ENCODE peak calls at places on chromosome 3, in ten cellular contexts. X, Q, C, K, U, M, D, L, P and H are unnamed samples.

GRCh38 chr3:60225848-60226247 is 1025.4 kb downstream of the FHIT start:
- DNase-seq in Q (no peak), M (no peak), D (no peak), X (no peak), U (no peak), L (no peak), P (no peak), C (no peak), K (no peak), H (no peak)

GRCh38 chr3:139774570-139775302 is 97.0 kb upstream of the NMNAT3 start:
- DNase-seq in L (peak), C (no peak), U (no peak), D (no peak), Q (no peak), P (no peak), X (peak), K (no peak), M (peak), H (no peak)

GRCh38 chr3:45534580-45535080 is 59.9 kb upstream of the LIMD1 start:
- DNase-seq in U (no peak), D (no peak), M (no peak), Q (no peak), L (no peak), X (no peak), K (no peak), C (no peak), P (no peak), H (no peak)

GRCh38 chr3:114758828-114759709 is 388.0 kb downstream of the ZBTB20 start:
- DNase-seq in M (no peak), K (no peak), D (no peak), Q (no peak), P (no peak), L (peak), U (no peak), X (peak), C (no peak), H (no peak)

GRCh38 chr3:47856669-47857068 is 53.7 kb downstream of the DHX30 start:
- DNase-seq in K (no peak), L (no peak), X (no peak), D (no peak), M (no peak), Q (no peak), U (no peak), C (no peak), P (peak), H (no peak)

GRCh38 chr3:119891944-119892721 is 110.2 kb downstream of the NR1I2 start:
- DNase-seq in D (peak), X (peak), P (no peak), L (peak), U (peak), C (no peak), K (peak), M (peak), Q (peak), H (peak)

GRCh38 chr3:122678496-122678895 is 2.1 kb upstream of the PARP14 start:
- DNase-seq in L (no peak), C (no peak), D (no peak), P (no peak), Q (no peak), K (no peak), X (no peak), U (no peak), M (no peak), H (no peak)

GRCh38 chr3:190911382-190911781 is 48.9 kb upstream of the GMNC start:
- DNase-seq in K (no peak), Q (no peak), M (no peak), U (no peak), P (no peak), X (peak), C (no peak), D (no peak), L (peak), H (no peak)

GRCh38 chr3:23648965-23649328 is 156.8 kb upstream of the UBE2E1 start:
- DNase-seq in X (no peak), U (no peak), Q (no peak), M (no peak), K (no peak), D (no peak), C (no peak), P (no peak), L (no peak), H (no peak)

GRCh38 chr3:44649709-44650108 is 1.2 kb downstream of the ZNF35 start:
- DNase-seq in C (no peak), M (no peak), D (no peak), L (no peak), X (no peak), Q (no peak), K (no peak), U (no peak), P (no peak), H (no peak)

GRCh38 chr3:15220661-15221060 is 14.6 kb downstream of the CAPN7 start:
- DNase-seq in U (no peak), P (no peak), C (no peak), Q (no peak), M (no peak), L (no peak), K (no peak), X (no peak), D (no peak), H (no peak)

GRCh38 chr3:157064402-157064801 is 95.5 kb downstream of the CCNL1 start:
- DNase-seq in K (no peak), U (no peak), C (no peak), L (no peak), Q (no peak), P (no peak), D (no peak), X (no peak), M (no peak), H (no peak)

GRCh38 chr3:189276481-189277190 is 104.9 kb downstream of the TPRG1 start:
- DNase-seq in M (no peak), L (peak), U (no peak), X (peak), P (no peak), K (no peak), Q (no peak), C (no peak), D (no peak), H (no peak)

GRCh38 chr3:43006825-43007224 is 27.7 kb downstream of the GASK1A start:
- DNase-seq in L (no peak), Q (no peak), M (no peak), P (no peak), K (no peak), D (no peak), U (no peak), X (no peak), C (no peak), H (no peak)

GRCh38 chr3:125240496-125240895 is 27.9 kb upstream of the SLC12A8 start:
- DNase-seq in K (no peak), C (no peak), D (no peak), L (peak), Q (no peak), P (no peak), M (no peak), X (no peak), U (no peak), H (no peak)

GRCh38 chr3:150078983-150079739 is 108.5 kb upstream of the PFN2 start:
- DNase-seq in X (peak), U (no peak), C (no peak), K (no peak), L (peak), D (no peak), M (peak), P (no peak), Q (no peak), H (no peak)

GRCh38 chr3:25294406-25294805 is 133.7 kb upstream of the RARB start:
- DNase-seq in K (no peak), P (no peak), L (no peak), Q (no peak), D (no peak), U (no peak), C (no peak), M (no peak), X (no peak), H (no peak)

GRCh38 chr3:157335677-157336076 is 101.0 kb upstream of the PTX3 start:
- DNase-seq in M (peak), L (peak), K (no peak), D (no peak), Q (no peak), X (peak), U (peak), P (no peak), C (no peak), H (no peak)

GRCh38 chr3:9168230-9168629 is 81.2 kb downstream of the SRGAP3 start:
- DNase-seq in K (no peak), P (peak), Q (no peak), X (no peak), D (no peak), L (no peak), M (no peak), C (no peak), U (no peak), H (peak)

GRCh38 chr3:101676765-101677435 is at the start of gene ZBTB11:
- DNase-seq in C (peak), M (peak), D (peak), U (peak), K (peak), L (peak), Q (peak), P (peak), X (peak), H (peak)

GRCh38 chr3:3069723-3070122 is 40.5 kb downstream of the IL5RA start:
- DNase-seq in K (no peak), D (no peak), U (no peak), P (no peak), L (peak), M (no peak), Q (no peak), X (no peak), C (no peak), H (no peak)

GRCh38 chr3:67415504-67415903 is 238.9 kb downstream of the SUCLG2 start:
- DNase-seq in L (no peak), C (no peak), K (no peak), Q (no peak), M (no peak), U (no peak), P (no peak), X (peak), D (no peak), H (no peak)
- TF ChIP-seq CTCF in L (no peak), C (no peak), K (no peak), Q (no peak), M (no peak), U (no peak), P (no peak), X (no peak), D (no peak), H (no peak)

GRCh38 chr3:12724794-12725193 is 34.3 kb downstream of the TMEM40 start:
- DNase-seq in C (no peak), D (no peak), U (no peak), K (no peak), Q (no peak), M (no peak), X (no peak), P (no peak), L (no peak), H (no peak)
- TF ChIP-seq CTCF in C (no peak), D (no peak), U (no peak), K (no peak), Q (no peak), M (no peak), X (no peak), P (no peak), L (no peak), H (no peak)

GRCh38 chr3:64225695-64226499 is 631 bp upstream of the PRICKLE2 start:
- DNase-seq in X (no peak), M (no peak), D (no peak), L (no peak), C (no peak), K (no peak), U (no peak), P (no peak), Q (no peak), H (no peak)

GRCh38 chr3:64222501-64222900 is 2.8 kb downstream of the PRICKLE2 start:
- DNase-seq in U (no peak), D (no peak), M (no peak), L (no peak), P (no peak), K (no peak), X (no peak), C (no peak), Q (no peak), H (no peak)

GRCh38 chr3:64223809-64224570 is 1.3 kb downstream of the PRICKLE2 start:
- DNase-seq in K (no peak), L (no peak), U (no peak), X (no peak), P (no peak), C (no peak), D (no peak), M (no peak), Q (no peak), H (no peak)

GRCh38 chr3:64221564-64222257 is 3.6 kb downstream of the PRICKLE2 start:
- DNase-seq in U (no peak), K (no peak), D (no peak), L (no peak), X (no peak), P (no peak), M (no peak), C (no peak), Q (no peak), H (no peak)

DNA sequence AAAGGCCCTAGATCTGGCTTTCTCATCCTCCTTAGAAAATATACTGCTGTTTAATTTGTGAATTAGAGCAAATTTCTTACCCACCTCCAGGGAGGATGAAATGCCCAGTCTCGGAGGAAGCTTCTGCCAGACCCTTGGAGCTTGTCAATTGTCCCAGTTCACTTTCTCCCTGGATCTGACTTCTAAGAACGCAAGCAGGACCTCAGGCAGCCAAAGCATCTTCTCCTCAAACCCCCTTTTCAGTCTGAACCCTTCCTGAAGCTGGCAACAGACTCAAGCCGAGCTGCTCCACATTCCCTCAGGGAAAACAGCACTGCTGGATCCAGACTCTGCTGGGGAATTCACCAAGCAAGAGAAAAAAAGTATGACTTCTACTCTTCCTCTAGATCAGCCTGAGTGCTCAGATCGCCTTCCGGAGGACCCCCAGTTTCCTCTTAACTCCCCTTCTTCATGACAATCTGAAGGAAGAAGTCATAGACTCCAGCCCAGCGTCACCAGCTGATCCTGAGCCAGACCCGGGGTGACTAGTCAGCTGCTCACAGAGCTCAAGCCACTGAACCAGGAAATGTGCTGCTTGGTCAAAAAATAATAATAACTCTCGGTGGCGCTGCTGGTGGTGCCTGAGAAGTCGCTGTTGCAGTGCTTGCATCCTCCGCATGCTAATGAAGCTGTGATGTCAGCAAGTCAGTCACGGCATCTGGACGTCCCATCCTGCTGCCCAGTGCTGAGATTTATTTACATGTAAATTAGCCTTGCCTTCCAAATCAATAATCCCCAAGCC is at the start of gene PRICKLE2:
- DNase-seq in L (no peak), K (no peak), X (peak), U (peak), C (no peak), M (peak), D (peak), P (peak), Q (peak), H (peak)
- TF ChIP-seq CTCF in L (no peak), K (no peak), X (peak), U (no peak), C (no peak), M (peak), D (no peak), P (no peak), Q (peak), H (no peak)

GRCh38 chr3:53243785-53244184 is 12.0 kb downstream of the TKT start:
- DNase-seq in M (no peak), K (no peak), X (no peak), C (no peak), D (no peak), P (no peak), U (no peak), Q (no peak), L (no peak), H (no peak)

GRCh38 chr3:53242642-53243041 is 13.2 kb downstream of the TKT start:
- DNase-seq in K (no peak), D (no peak), M (no peak), X (no peak), C (no peak), L (peak), U (no peak), Q (no peak), P (no peak), H (no peak)

GRCh38 chr3:53242155-53242554 is 13.7 kb downstream of the TKT start:
- DNase-seq in K (no peak), X (no peak), D (no peak), M (no peak), U (no peak), L (no peak), Q (no peak), C (no peak), P (no peak), H (no peak)

GRCh38 chr3:53244281-53244680 is 11.5 kb downstream of the TKT start:
- DNase-seq in C (no peak), P (no peak), M (no peak), D (peak), X (no peak), U (no peak), Q (no peak), L (no peak), K (no peak), H (no peak)

DNA sequence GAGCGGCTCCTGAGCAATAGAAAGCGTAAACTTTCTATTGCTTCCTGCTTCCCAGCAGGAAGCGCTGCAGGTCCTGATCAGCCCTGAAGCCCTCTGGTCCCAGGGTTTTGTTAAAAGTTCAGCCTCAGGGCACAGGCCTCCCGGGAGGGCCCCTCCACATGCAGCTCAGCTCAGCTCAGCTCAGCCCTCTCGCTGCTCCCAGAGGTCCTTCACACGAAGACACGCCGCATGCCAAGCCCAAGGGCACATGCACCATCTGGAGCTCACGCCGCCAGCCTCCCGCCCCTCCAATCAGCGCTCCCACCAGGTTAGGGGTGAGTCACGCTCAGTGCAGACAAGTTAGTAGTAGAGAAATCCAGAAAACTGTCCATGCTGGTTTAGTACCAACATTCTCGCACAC is 12.7 kb downstream of the TKT start:
- DNase-seq in M (no peak), U (peak), C (no peak), X (peak), D (no peak), L (peak), Q (no peak), P (no peak), K (no peak), H (no peak)
- TF ChIP-seq CTCF in M (no peak), U (no peak), C (no peak), X (no peak), D (no peak), L (no peak), Q (no peak), P (no peak), K (no peak), H (no peak)

GRCh38 chr3:55443346-55443745 is 43.8 kb downstream of the WNT5A start:
- DNase-seq in M (no peak), K (no peak), P (no peak), U (no peak), Q (no peak), L (no peak), C (no peak), D (no peak), X (no peak), H (no peak)

GRCh38 chr3:55445551-55445950 is 41.6 kb downstream of the WNT5A start:
- DNase-seq in K (no peak), M (peak), X (no peak), L (no peak), C (no peak), P (no peak), Q (no peak), U (no peak), D (peak), H (no peak)

GRCh38 chr3:55440406-55440708 is 46.7 kb downstream of the WNT5A start:
- DNase-seq in U (no peak), C (no peak), L (no peak), Q (no peak), P (no peak), D (no peak), M (no peak), K (no peak), X (no peak), H (no peak)

GRCh38 chr3:55439657-55440405 is 47.3 kb downstream of the WNT5A start:
- DNase-seq in C (no peak), U (no peak), X (no peak), P (no peak), D (no peak), Q (no peak), K (no peak), M (no peak), L (no peak), H (no peak)

GRCh38 chr3:55441499-55441898 is 45.6 kb downstream of the WNT5A start:
- DNase-seq in C (no peak), M (no peak), L (no peak), U (no peak), D (no peak), K (no peak), P (no peak), Q (no peak), X (no peak), H (no peak)
- TF ChIP-seq CTCF in C (no peak), M (no peak), L (no peak), U (no peak), D (no peak), K (no peak), P (no peak), Q (no peak), X (no peak), H (no peak)